ENCODE peak calls at places on chromosome 1, in four cellular contexts. Z is lung, D is fibroblast of mammary gland, V is choroid plexus epithelial cell. M is an unnamed sample.

GRCh38 chr1:167501513-167502191 is 16.7 kb downstream of the CD247 start:
- DNase-seq in Z (no peak), D (no peak), V (no peak), M (no peak)

GRCh38 chr1:42935313-42935624 is 23.4 kb downstream of the SLC2A1 start:
- DNase-seq in Z (no peak), D (no peak), V (no peak), M (no peak)

GRCh38 chr1:88068407-88068806 is 615.7 kb upstream of the PKN2 start:
- DNase-seq in Z (no peak), D (no peak), V (no peak), M (no peak)

GRCh38 chr1:24362982-24363614 is 43.9 kb downstream of the GRHL3 start:
- DNase-seq in Z (no peak), D (peak), V (peak), M (no peak)

GRCh38 chr1:6601865-6602668 is 602 bp downstream of the KLHL21 start:
- DNase-seq in Z (no peak), D (peak), V (peak), M (no peak)

GRCh38 chr1:109659997-109660755 is 4.3 kb downstream of the GSTM4 start:
- DNase-seq in Z (peak), D (no peak), V (peak), M (no peak)

GRCh38 chr1:228151170-228151513 is 1.4 kb downstream of the GJC2 start:
- DNase-seq in Z (no peak), D (no peak), V (no peak), M (no peak)

GRCh38 chr1:166924829-166925541 is 48.9 kb upstream of the TADA1 start:
- DNase-seq in Z (no peak), D (no peak), V (no peak), M (no peak)

GRCh38 chr1:114108741-114109255 is 44.9 kb downstream of the SYT6 start:
- DNase-seq in Z (no peak), D (peak), V (peak), M (no peak)

GRCh38 chr1:44411861-44412260 is 6.8 kb downstream of the RNF220 start:
- DNase-seq in Z (no peak), D (peak), V (no peak), M (no peak)

GRCh38 chr1:55067022-55067781 is 27.9 kb downstream of the PCSK9 start:
- DNase-seq in Z (no peak), D (no peak), V (no peak), M (no peak)

GRCh38 chr1:229756666-229757065 is 130.6 kb downstream of the URB2 start:
- DNase-seq in Z (no peak), D (peak), V (peak), M (no peak)

GRCh38 chr1:2499260-2499659 is 23.2 kb downstream of the PLCH2 start:
- DNase-seq in Z (no peak), D (no peak), V (no peak), M (no peak)

GRCh38 chr1:29395724-29396437 is 159.6 kb downstream of the PTPRU start:
- DNase-seq in Z (no peak), D (peak), V (no peak), M (peak)

GRCh38 chr1:54583868-54584267 is 35.8 kb downstream of the ACOT11 start:
- DNase-seq in Z (no peak), D (no peak), V (no peak), M (no peak)

GRCh38 chr1:37999434-38000232 is 5.7 kb downstream of the FHL3 start:
- DNase-seq in Z (peak), D (peak), V (peak), M (no peak)

GRCh38 chr1:37892151-37893047 is 33.0 kb upstream of the MTF1 start:
- DNase-seq in Z (no peak), D (peak), V (peak), M (no peak)

GRCh38 chr1:89945852-89946476 is 48.9 kb upstream of the ZNF326 start:
- DNase-seq in Z (no peak), D (peak), V (peak), M (no peak)

GRCh38 chr1:54973205-54973921 is 7.1 kb upstream of the TMEM61 start:
- DNase-seq in Z (no peak), D (peak), V (peak), M (no peak)

GRCh38 chr1:156390409-156391144 is 21.6 kb downstream of the RHBG start:
- DNase-seq in Z (no peak), D (no peak), V (no peak), M (no peak)

GRCh38 chr1:149965440-149965839 is 28.8 kb upstream of the MTMR11 start:
- DNase-seq in Z (no peak), D (no peak), V (no peak), M (no peak)

GRCh38 chr1:162328507-162328906 is 48.1 kb downstream of the SPATA46 start:
- DNase-seq in Z (no peak), D (no peak), V (no peak), M (no peak)

GRCh38 chr1:85303440-85304162 is 27.2 kb upstream of the BCL10 start:
- DNase-seq in Z (no peak), D (peak), V (no peak), M (no peak)

GRCh38 chr1:155970531-155971167 is 7.7 kb downstream of the ARHGEF2 start:
- DNase-seq in Z (peak), D (peak), V (peak), M (no peak)

GRCh38 chr1:213651077-213651476 is 336.7 kb upstream of the PROX1 start:
- DNase-seq in Z (no peak), D (no peak), V (no peak), M (no peak)

GRCh38 chr1:184267747-184268146 is 119.1 kb upstream of the C1orf21 start:
- DNase-seq in Z (no peak), D (no peak), V (no peak), M (no peak)

GRCh38 chr1:184257873-184258272 is 129.0 kb upstream of the C1orf21 start:
- DNase-seq in Z (no peak), D (no peak), V (no peak), M (no peak)

GRCh38 chr1:184258525-184258924 is 128.3 kb upstream of the C1orf21 start:
- DNase-seq in Z (no peak), D (no peak), V (no peak), M (no peak)

GRCh38 chr1:184260382-184260781 is 126.4 kb upstream of the C1orf21 start:
- DNase-seq in Z (no peak), D (peak), V (peak), M (no peak)

GRCh38 chr1:184262119-184262518 is 124.7 kb upstream of the C1orf21 start:
- DNase-seq in Z (no peak), D (no peak), V (no peak), M (no peak)
- TF ChIP-seq CTCF in Z (no peak), D (no peak), V (no peak), M (no peak)

DNA sequence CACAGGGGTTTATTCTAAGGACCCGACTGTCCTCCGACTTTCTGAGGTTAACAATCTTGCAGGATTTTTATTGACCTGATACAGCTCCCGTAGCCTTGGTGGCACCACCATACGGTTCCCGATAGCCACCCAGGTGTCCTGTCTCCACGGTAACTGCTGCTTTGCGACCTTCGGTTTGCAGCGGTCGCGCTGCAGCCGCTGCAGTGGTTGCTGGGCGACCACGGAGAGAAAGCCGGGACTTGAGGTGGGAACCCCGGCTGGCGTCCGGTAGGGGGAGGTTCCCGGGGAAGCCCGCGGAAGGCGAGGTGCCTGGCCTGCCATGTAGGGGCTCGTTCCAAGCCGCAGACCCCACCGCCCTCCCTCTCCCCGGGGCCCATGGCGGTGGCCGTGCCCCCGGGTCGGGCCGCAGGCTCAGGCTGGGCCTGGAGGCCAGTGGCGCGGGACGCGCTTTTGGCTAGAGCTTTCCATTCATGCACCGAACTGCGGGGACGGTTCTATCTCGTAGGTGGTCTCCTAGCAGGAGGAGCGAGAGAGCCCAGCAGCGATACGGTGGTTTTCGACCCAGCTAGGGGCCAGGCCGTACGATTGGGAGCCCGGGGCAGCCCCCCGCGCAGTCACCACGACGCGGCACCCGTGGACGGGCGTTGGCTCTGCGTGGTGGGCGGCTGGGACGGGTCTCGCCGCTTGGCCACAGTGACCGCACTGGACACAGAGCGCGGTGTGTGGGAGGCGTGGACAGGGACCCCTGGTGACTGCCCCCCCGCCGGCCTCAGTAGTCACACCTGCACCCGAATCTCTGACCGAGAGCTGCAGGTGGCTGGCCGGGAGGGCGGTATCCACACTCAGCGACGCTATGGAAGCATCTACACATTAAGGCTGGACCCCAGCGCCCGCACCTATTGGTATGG is at the start of gene KLHDC9:
- DNase-seq in Z (peak), D (peak), V (peak), M (peak)
- TF ChIP-seq CTCF in Z (no peak), D (no peak), V (peak), M (no peak)

GRCh38 chr1:152870831-152871730 is 7.0 kb upstream of the SMCP start:
- DNase-seq in Z (no peak), D (peak), V (peak), M (no peak)
- TF ChIP-seq CTCF in Z (no peak), D (peak), V (peak), M (peak)

DNA sequence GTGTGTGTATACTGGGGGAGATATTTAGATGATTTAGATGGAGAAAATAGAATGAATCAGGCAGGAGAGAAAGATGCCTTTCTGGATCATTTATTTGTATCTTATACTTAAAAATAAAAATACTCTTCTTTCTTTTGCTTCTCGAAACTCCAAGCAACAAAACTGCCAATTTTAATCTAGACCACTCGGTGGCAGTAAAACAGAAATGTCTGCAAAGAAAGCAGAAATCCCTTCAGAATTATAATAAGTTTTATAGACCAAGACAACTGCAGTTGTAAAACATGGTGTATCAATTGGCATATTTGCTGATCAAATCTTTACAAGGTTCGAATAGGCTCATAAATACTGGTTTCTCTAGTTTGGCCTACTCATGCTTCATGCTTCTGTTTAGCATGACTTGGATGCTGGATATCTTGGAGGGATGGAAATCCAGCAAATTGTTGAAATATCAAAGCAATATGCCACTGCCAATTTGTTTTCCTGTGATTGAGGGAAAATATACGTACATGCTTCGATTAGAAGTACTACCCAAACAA is 15.1 kb upstream of the C1orf87 start:
- DNase-seq in Z (no peak), D (peak), V (peak), M (no peak)
- TF ChIP-seq CTCF in Z (no peak), D (peak), V (peak), M (peak)